ENCODE peak calls at places on chromosomes 1 and 21, in five cellular contexts. One of them, this sample, is unnamed.

GRCh38 chr21:38310619-38311018 is 53.8 kb downstream of the KCNJ15 start:
- DNase-seq in endodermal cell: no peak
- DNase-seq in Caki2: peak; percentile 73
- DNase-seq in posterior vena cava: no peak
- DNase-seq in Ammon's horn: no peak
- DNase-seq in this sample: no peak

GRCh38 chr21:41246808-41247207 is 69.8 kb upstream of the FAM3B start:
- DNase-seq in endodermal cell: peak; percentile 30
- DNase-seq in Ammon's horn: no peak
- DNase-seq in posterior vena cava: no peak
- DNase-seq in Caki2: no peak
- DNase-seq in this sample: no peak

GRCh38 chr21:44654576-44654950 is at the start of gene KRTAP12-4:
- DNase-seq in posterior vena cava: no peak
- DNase-seq in endodermal cell: no peak
- DNase-seq in Caki2: no peak
- DNase-seq in Ammon's horn: no peak
- DNase-seq in this sample: no peak

GRCh38 chr1:171188388-171189266 is 3.5 kb downstream of the FMO2 start:
- DNase-seq in endodermal cell: peak; percentile 74
- DNase-seq in Caki2: peak; percentile 30
- DNase-seq in posterior vena cava: no peak
- DNase-seq in Ammon's horn: peak; percentile 54
- DNase-seq in this sample: peak; percentile 42

GRCh38 chr1:244659694-244660093 is 6.8 kb downstream of the DESI2 start:
- DNase-seq in Ammon's horn: no peak
- DNase-seq in Caki2: no peak
- DNase-seq in posterior vena cava: no peak
- DNase-seq in endodermal cell: no peak
- DNase-seq in this sample: no peak

GRCh38 chr21:40681164-40681859 is 165.6 kb downstream of the DSCAM start:
- DNase-seq in Ammon's horn: peak; percentile 68
- DNase-seq in posterior vena cava: no peak
- DNase-seq in Caki2: no peak
- DNase-seq in endodermal cell: no peak
- DNase-seq in this sample: no peak

GRCh38 chr1:223338811-223339746 is 24.9 kb downstream of the SUSD4 start:
- DNase-seq in Ammon's horn: peak; percentile 33
- DNase-seq in posterior vena cava: no peak
- DNase-seq in endodermal cell: no peak
- DNase-seq in Caki2: no peak
- DNase-seq in this sample: no peak

GRCh38 chr1:11062965-11063401 is 3.2 kb upstream of the SRM start:
- DNase-seq in endodermal cell: no peak
- DNase-seq in posterior vena cava: peak; percentile 28
- DNase-seq in Ammon's horn: no peak
- DNase-seq in Caki2: no peak
- DNase-seq in this sample: peak; percentile 96

GRCh38 chr1:39900662-39901485 is 843 bp downstream of the MYCL start:
- DNase-seq in Caki2: peak; percentile 42
- DNase-seq in Ammon's horn: no peak
- DNase-seq in endodermal cell: peak; percentile 91
- DNase-seq in posterior vena cava: no peak
- DNase-seq in this sample: peak; percentile 23

GRCh38 chr1:52195161-52195560 is 53.3 kb downstream of the ZFYVE9 start:
- DNase-seq in posterior vena cava: no peak
- DNase-seq in endodermal cell: no peak
- DNase-seq in Ammon's horn: no peak
- DNase-seq in Caki2: no peak
- DNase-seq in this sample: no peak

GRCh38 chr1:51666463-51666862 is 49.6 kb downstream of the OSBPL9 start:
- DNase-seq in Caki2: no peak
- DNase-seq in Ammon's horn: no peak
- DNase-seq in endodermal cell: no peak
- DNase-seq in posterior vena cava: no peak
- DNase-seq in this sample: no peak

GRCh38 chr1:232508161-232508661 is 121.7 kb downstream of the SIPA1L2 start:
- DNase-seq in Caki2: peak; percentile 90
- DNase-seq in posterior vena cava: no peak
- DNase-seq in endodermal cell: peak; percentile 57
- DNase-seq in Ammon's horn: peak; percentile 85
- DNase-seq in this sample: no peak

GRCh38 chr1:246565751-246566127 is 322 bp downstream of the TFB2M start:
- DNase-seq in Caki2: no peak
- DNase-seq in posterior vena cava: no peak
- DNase-seq in Ammon's horn: no peak
- DNase-seq in endodermal cell: no peak
- DNase-seq in this sample: no peak

GRCh38 chr1:7680791-7681165 is 90.3 kb upstream of the VAMP3 start:
- DNase-seq in endodermal cell: peak; percentile 73
- DNase-seq in Caki2: no peak
- DNase-seq in posterior vena cava: no peak
- DNase-seq in Ammon's horn: peak; percentile 31
- DNase-seq in this sample: no peak

GRCh38 chr1:223034270-223034798 is 108.7 kb downstream of the TLR5 start:
- DNase-seq in Ammon's horn: no peak
- DNase-seq in endodermal cell: peak; percentile 30
- DNase-seq in posterior vena cava: no peak
- DNase-seq in Caki2: no peak
- DNase-seq in this sample: no peak

GRCh38 chr1:214581785-214582184 is 21.2 kb upstream of the CENPF start:
- DNase-seq in Ammon's horn: no peak
- DNase-seq in Caki2: peak; percentile 63
- DNase-seq in posterior vena cava: no peak
- DNase-seq in endodermal cell: peak; percentile 59
- DNase-seq in this sample: peak; percentile 8

GRCh38 chr1:183604811-183605210 is 14.6 kb upstream of the NCF2 start:
- DNase-seq in Caki2: no peak
- DNase-seq in endodermal cell: no peak
- DNase-seq in Ammon's horn: peak; percentile 69
- DNase-seq in posterior vena cava: no peak
- DNase-seq in this sample: no peak

GRCh38 chr1:41513388-41513745 is 28.9 kb upstream of the EDN2 start:
- DNase-seq in posterior vena cava: no peak
- DNase-seq in Caki2: no peak
- DNase-seq in endodermal cell: peak; percentile 86
- DNase-seq in Ammon's horn: no peak
- DNase-seq in this sample: no peak

GRCh38 chr1:106615473-106615872 is 441.0 kb upstream of the PRMT6 start:
- DNase-seq in posterior vena cava: no peak
- DNase-seq in Ammon's horn: no peak
- DNase-seq in Caki2: no peak
- DNase-seq in endodermal cell: no peak
- DNase-seq in this sample: no peak

GRCh38 chr1:6801998-6802397 is 16.7 kb downstream of the CAMTA1 start:
- DNase-seq in Caki2: no peak
- DNase-seq in posterior vena cava: no peak
- DNase-seq in Ammon's horn: no peak
- DNase-seq in endodermal cell: no peak
- DNase-seq in this sample: no peak

GRCh38 chr1:26168410-26169167 is at the start of gene C1orf232:
- DNase-seq in Caki2: no peak
- DNase-seq in posterior vena cava: no peak
- DNase-seq in Ammon's horn: no peak
- DNase-seq in endodermal cell: no peak
- DNase-seq in this sample: no peak

GRCh38 chr1:6358757-6359567 is 34.6 kb downstream of the ACOT7 start:
- DNase-seq in Ammon's horn: peak; percentile 47
- DNase-seq in endodermal cell: no peak
- DNase-seq in posterior vena cava: peak; percentile 89
- DNase-seq in Caki2: peak; percentile 46
- DNase-seq in this sample: peak; percentile 58

GRCh38 chr1:109113787-109114568 is at the start of gene ELAPOR1:
- DNase-seq in endodermal cell: peak; percentile 84
- DNase-seq in Ammon's horn: peak; percentile 74
- DNase-seq in Caki2: no peak
- DNase-seq in posterior vena cava: peak; percentile 83
- DNase-seq in this sample: no peak

GRCh38 chr1:165896277-165896676 is 68.9 kb downstream of the UCK2 start:
- DNase-seq in posterior vena cava: peak; percentile 88
- DNase-seq in Caki2: no peak
- DNase-seq in endodermal cell: peak; percentile 28
- DNase-seq in Ammon's horn: no peak
- DNase-seq in this sample: peak; percentile 62

GRCh38 chr1:81327103-81327728 is 473.5 kb upstream of the ADGRL2 start:
- DNase-seq in Ammon's horn: no peak
- DNase-seq in posterior vena cava: no peak
- DNase-seq in endodermal cell: no peak
- DNase-seq in Caki2: no peak
- DNase-seq in this sample: no peak

GRCh38 chr1:161092621-161093028 is 3.3 kb upstream of the NECTIN4 start:
- DNase-seq in endodermal cell: peak; percentile 20
- DNase-seq in Caki2: no peak
- DNase-seq in posterior vena cava: no peak
- DNase-seq in Ammon's horn: no peak
- DNase-seq in this sample: no peak

GRCh38 chr1:205451759-205452164 is 4.1 kb downstream of the BLACAT1 start:
- DNase-seq in Caki2: no peak
- DNase-seq in posterior vena cava: no peak
- DNase-seq in endodermal cell: peak; percentile 90
- DNase-seq in Ammon's horn: no peak
- DNase-seq in this sample: no peak

GRCh38 chr1:109263597-109264378 is 14.4 kb downstream of the CELSR2 start:
- DNase-seq in posterior vena cava: peak; percentile 94
- DNase-seq in endodermal cell: peak; percentile 99
- DNase-seq in Ammon's horn: peak; percentile 93
- DNase-seq in Caki2: peak; percentile 88
- DNase-seq in this sample: peak; percentile 87

GRCh38 chr21:38773108-38774061 is 32.3 kb upstream of the ETS2 start:
- DNase-seq in Ammon's horn: no peak
- DNase-seq in Caki2: peak; percentile 76
- DNase-seq in posterior vena cava: peak; percentile 88
- DNase-seq in endodermal cell: no peak
- DNase-seq in this sample: no peak

GRCh38 chr1:207868769-207869721 is 41.9 kb downstream of the CD34 start:
- DNase-seq in Ammon's horn: peak; percentile 77
- DNase-seq in endodermal cell: peak; percentile 92
- DNase-seq in posterior vena cava: peak; percentile 92
- DNase-seq in Caki2: peak; percentile 70
- DNase-seq in this sample: peak; percentile 66

This sample was measured in foreskin melanocyte.